ENCODE peak calls at places on chromosomes 12 and 14, in nine cellular contexts. R, M, J, O, X, F, Y, G and K are unnamed samples.
A peak's percentile ranks its signal among the peaks of the same experiment; 100 is the strongest.

GRCh38 chr12:104653730-104654328 is 197.1 kb downstream of the CHST11 start:
- DNase-seq in R (no peak), M (no peak), J (peak; percentile 24), O (no peak), X (no peak), F (no peak), Y (peak; percentile 13), G (no peak), K (no peak)

GRCh38 chr12:122882908-122883563 is 12.9 kb downstream of the VPS37B start:
- DNase-seq in R (no peak), M (no peak), J (no peak), O (no peak), X (peak; percentile 10), F (no peak), Y (no peak), G (peak; percentile 76), K (no peak)

GRCh38 chr12:59803735-59804134 is 207.9 kb downstream of the SLC16A7 start:
- DNase-seq in R (no peak), M (no peak), J (no peak), O (no peak), X (no peak), F (no peak), Y (no peak), G (no peak), K (no peak)

GRCh38 chr12:131751335-131751734 is 40.4 kb downstream of the SFSWAP start:
- DNase-seq in R (no peak), M (no peak), J (no peak), O (no peak), X (no peak), F (no peak), Y (no peak), G (no peak), K (no peak)

GRCh38 chr12:10395390-10395998 is 5.7 kb upstream of the KLRK1 start:
- DNase-seq in R (peak; percentile 75), M (no peak), J (no peak), O (peak; percentile 31), X (peak; percentile 69), F (peak; percentile 40), Y (peak; percentile 85), G (no peak), K (no peak)

GRCh38 chr12:89525002-89525823 is 617 bp upstream of the GALNT4 start:
- DNase-seq in R (peak; percentile 48), M (no peak), J (peak; percentile 37), O (peak; percentile 52), X (no peak), F (peak; percentile 75), Y (peak; percentile 17), G (peak; percentile 14), K (peak; percentile 25)

GRCh38 chr12:24767016-24767415 is 181.9 kb downstream of the BCAT1 start:
- DNase-seq in R (no peak), M (no peak), J (no peak), O (no peak), X (no peak), F (no peak), Y (peak; percentile 22), G (no peak), K (no peak)

GRCh38 chr12:11758838-11759509 is 109.5 kb downstream of the ETV6 start:
- DNase-seq in R (no peak), M (no peak), J (no peak), O (no peak), X (no peak), F (peak; percentile 72), Y (no peak), G (peak; percentile 51), K (no peak)

GRCh38 chr12:116194935-116195431 is 82.5 kb downstream of the MED13L start:
- DNase-seq in R (no peak), M (no peak), J (peak; percentile 11), O (no peak), X (no peak), F (peak; percentile 8), Y (no peak), G (no peak), K (no peak)

GRCh38 chr12:86914716-86915115 is 658.5 kb upstream of the MGAT4C start:
- DNase-seq in R (no peak), M (peak; percentile 39), J (no peak), O (no peak), X (no peak), F (no peak), Y (peak; percentile 1), G (peak; percentile 69), K (peak; percentile 1)

GRCh38 chr12:29562167-29562776 is 64.8 kb upstream of the OVCH1 start:
- DNase-seq in R (no peak), M (no peak), J (no peak), O (no peak), X (no peak), F (no peak), Y (no peak), G (peak; percentile 96), K (no peak)

GRCh38 chr12:53325539-53326061 is 4.2 kb upstream of the AAAS start:
- DNase-seq in R (no peak), M (no peak), J (no peak), O (peak; percentile 32), X (no peak), F (peak; percentile 35), Y (peak; percentile 35), G (peak; percentile 20), K (peak; percentile 42)

GRCh38 chr14:72155379-72155993 is 223.3 kb downstream of the RGS6 start:
- DNase-seq in R (no peak), M (no peak), J (no peak), O (no peak), X (no peak), F (no peak), Y (no peak), G (no peak), K (no peak)

GRCh38 chr12:10236720-10237119 is 24.0 kb downstream of the GABARAPL1 start:
- DNase-seq in R (no peak), M (no peak), J (no peak), O (no peak), X (no peak), F (no peak), Y (no peak), G (no peak), K (no peak)

GRCh38 chr14:77314043-77314442 is 6.6 kb downstream of the POMT2 start:
- DNase-seq in R (peak; percentile 55), M (no peak), J (no peak), O (no peak), X (peak; percentile 47), F (peak; percentile 34), Y (no peak), G (no peak), K (no peak)

GRCh38 chr14:68088463-68088862 is 268.9 kb downstream of the RAD51B start:
- DNase-seq in R (no peak), M (peak; percentile 31), J (no peak), O (no peak), X (no peak), F (no peak), Y (no peak), G (no peak), K (no peak)

GRCh38 chr12:132881853-132882252 is 5.6 kb downstream of the CHFR start:
- DNase-seq in R (no peak), M (no peak), J (no peak), O (no peak), X (no peak), F (no peak), Y (no peak), G (peak; percentile 28), K (no peak)

GRCh38 chr14:92540472-92541048 is 27.0 kb downstream of the RIN3 start:
- DNase-seq in R (peak; percentile 76), M (peak; percentile 59), J (no peak), O (peak; percentile 64), X (peak; percentile 88), F (peak; percentile 89), Y (no peak), G (peak; percentile 99), K (no peak)
- TF ChIP-seq POLR2AphosphoS5 in R (peak; percentile 68), M (peak; percentile 44), J (no peak), O (peak; percentile 71), X (peak; percentile 63), F (peak; percentile 50), Y (no peak), G (peak; percentile 84), K (no peak)

DNA sequence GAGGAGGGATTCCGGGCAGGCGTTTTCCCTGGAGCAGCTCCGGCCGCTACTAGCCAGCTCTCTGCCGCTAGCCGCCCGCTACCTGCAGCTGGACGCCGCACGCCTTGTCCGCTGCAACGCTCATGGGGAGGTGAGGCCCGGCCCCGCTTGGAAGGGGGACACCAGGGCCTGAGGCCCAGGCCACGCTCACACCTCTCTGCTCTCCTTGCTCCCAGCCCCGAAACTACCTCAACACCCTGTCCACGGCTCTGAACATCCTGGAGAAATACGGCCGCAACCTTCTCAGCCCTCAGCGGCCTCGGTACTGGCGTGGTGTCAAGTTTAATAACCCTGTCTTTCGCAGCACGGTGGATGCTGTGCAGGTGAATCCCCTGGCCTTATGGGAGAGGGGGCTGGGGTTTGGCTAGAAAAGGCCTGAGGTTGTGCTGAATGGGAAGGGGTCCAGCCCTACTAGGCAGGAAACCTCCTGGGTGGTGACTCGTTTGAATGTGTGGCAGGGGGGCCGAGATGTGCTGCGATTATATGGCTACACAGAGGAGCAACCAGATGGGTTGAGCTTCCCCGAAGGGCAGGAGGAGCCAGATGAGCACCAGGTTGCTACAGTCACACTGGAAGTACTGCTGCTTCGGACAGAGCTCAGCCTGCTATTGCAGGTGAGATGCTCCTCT is 597 bp downstream of the RNF31 start:
- DNase-seq in R (no peak), M (no peak), J (no peak), O (no peak), X (no peak), F (no peak), Y (no peak), G (no peak), K (no peak)
- TF ChIP-seq POLR2A in R (no peak), M (no peak), J (no peak), O (no peak), X (no peak), F (no peak), Y (no peak), G (no peak), K (no peak)

DNA sequence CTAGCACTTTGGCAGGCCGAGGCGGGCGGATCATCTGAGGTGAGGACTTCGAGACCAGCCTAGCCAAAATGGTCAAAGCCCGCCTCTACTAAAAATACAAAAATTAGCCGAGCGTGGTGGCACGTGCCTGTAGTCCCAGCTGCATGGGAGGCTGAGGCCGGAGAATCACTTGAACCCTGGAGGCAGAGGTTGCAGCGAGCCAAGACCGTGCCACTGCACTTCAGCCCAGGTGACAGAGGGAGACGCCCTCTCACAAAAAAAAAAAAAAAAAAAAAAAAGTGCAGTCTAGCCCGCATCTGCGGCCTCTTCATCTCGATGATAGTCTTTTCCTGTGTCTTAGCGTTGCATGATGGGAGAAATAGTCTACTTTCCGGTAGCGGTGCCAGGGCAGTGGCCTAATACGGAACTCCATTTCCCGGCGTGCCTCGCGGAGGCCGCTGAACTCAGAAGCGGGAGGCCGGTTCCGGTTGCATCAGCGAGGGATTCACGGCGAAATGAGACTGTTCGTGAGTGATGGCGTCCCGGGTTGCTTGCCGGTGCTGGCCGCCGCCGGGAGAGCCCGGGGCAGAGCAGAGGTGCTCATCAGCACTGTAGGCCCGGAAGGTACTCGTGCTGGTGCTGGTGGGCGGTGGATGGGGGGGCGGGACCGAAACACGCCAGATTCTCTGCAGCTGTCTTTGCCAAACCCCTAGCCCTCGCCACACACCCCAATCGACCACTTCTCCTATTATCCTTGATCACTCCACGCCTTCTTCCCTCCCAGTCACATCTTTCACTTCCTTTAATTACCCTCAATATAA is at the start of gene MARS1:
- DNase-seq in R (peak; percentile 98), M (peak; percentile 94), J (peak; percentile 84), O (peak; percentile 96), X (peak; percentile 93), F (peak; percentile 96), Y (peak; percentile 96), G (peak; percentile 95), K (peak; percentile 80)
- TF ChIP-seq POLR2AphosphoS5 in R (peak; percentile 99), M (peak; percentile 87), J (peak; percentile 89), O (peak; percentile 97), X (peak; percentile 86), F (peak; percentile 73), Y (peak; percentile 87), G (peak; percentile 90), K (peak; percentile 87)

GRCh38 chr12:92466391-92467305 is 236.1 kb upstream of the PLEKHG7 start:
- DNase-seq in R (no peak), M (no peak), J (no peak), O (no peak), X (no peak), F (peak; percentile 53), Y (no peak), G (no peak), K (no peak)
- TF ChIP-seq POLR2A in R (no peak), M (no peak), J (peak; percentile 86), O (no peak), X (no peak), F (peak; percentile 48), Y (no peak), G (no peak), K (peak; percentile 86)